ENCODE peak calls at places on chromosomes 3 and 15, in ten cellular contexts. V, C, U, B, H, K, Y, E, I and G are unnamed samples.

GRCh38 chr3:102224171-102224570 is 210.6 kb upstream of the ZPLD1 start:
- DNase-seq in U (no peak), C (peak; percentile 46), H (no peak), B (no peak), Y (no peak), K (no peak), V (no peak), E (peak; percentile 14), I (no peak), G (no peak)

GRCh38 chr3:48469046-48469915 is 22.7 kb downstream of the ATRIP start:
- DNase-seq in Y (no peak), K (no peak), H (no peak), I (no peak), C (no peak), E (no peak), V (no peak), U (no peak), B (no peak), G (no peak)

GRCh38 chr3:120567370-120568197 is 28.6 kb upstream of the NDUFB4 start:
- DNase-seq in H (no peak), E (no peak), U (peak; percentile 19), V (no peak), C (peak; percentile 59), I (no peak), Y (no peak), B (no peak), K (no peak), G (peak; percentile 67)

GRCh38 chr3:194588741-194589140 is 44.5 kb downstream of the TMEM44 start:
- DNase-seq in C (no peak), K (no peak), E (no peak), U (no peak), B (no peak), Y (no peak), H (no peak), V (no peak), I (no peak), G (no peak)

GRCh38 chr3:99970198-99970597 is 144.1 kb downstream of the FILIP1L start:
- DNase-seq in U (no peak), C (no peak), E (no peak), Y (no peak), H (no peak), I (no peak), B (no peak), V (no peak), K (no peak), G (no peak)

GRCh38 chr3:13080591-13080990 is 7.4 kb upstream of the IQSEC1 start:
- DNase-seq in I (no peak), H (peak; percentile 90), E (no peak), C (no peak), K (peak; percentile 79), V (no peak), Y (no peak), B (peak; percentile 62), U (no peak), G (no peak)

GRCh38 chr15:48360841-48361240 is 29.6 kb downstream of the DUT start:
- DNase-seq in H (no peak), K (no peak), C (peak; percentile 66), B (no peak), Y (no peak), V (no peak), I (no peak), E (no peak), U (no peak), G (no peak)

GRCh38 chr3:180181387-180181786 is 144.7 kb upstream of the PEX5L start:
- DNase-seq in E (no peak), Y (no peak), B (no peak), U (no peak), C (no peak), H (no peak), I (no peak), K (no peak), V (no peak), G (no peak)

GRCh38 chr15:101332061-101332467 is 37.0 kb upstream of the SNRPA1 start:
- DNase-seq in C (no peak), V (no peak), E (no peak), H (no peak), B (no peak), U (no peak), Y (no peak), I (no peak), K (no peak), G (no peak)